ENCODE peak calls at places on chromosomes 12 and 14, in five cellular contexts. One of them, this sample, is unnamed.

GRCh38 chr14:101633276-101633675 is 72.0 kb downstream of the DIO3 start:
- DNase-seq in SK-N-SH: no peak
- DNase-seq in heart right ventricle: no peak
- DNase-seq in cardiac fibroblast: no peak
- DNase-seq in cardiac muscle cell: no peak
- DNase-seq in this sample: no peak

GRCh38 chr12:3236345-3237153 is 159.4 kb downstream of the TSPAN9 start:
- DNase-seq in SK-N-SH: peak
- DNase-seq in heart right ventricle: no peak
- DNase-seq in cardiac fibroblast: peak
- DNase-seq in cardiac muscle cell: peak
- DNase-seq in this sample: peak

GRCh38 chr14:61663312-61663974 is 31.9 kb upstream of the HIF1A start:
- DNase-seq in SK-N-SH: no peak
- DNase-seq in heart right ventricle: no peak
- DNase-seq in cardiac fibroblast: no peak
- DNase-seq in cardiac muscle cell: no peak
- DNase-seq in this sample: no peak

GRCh38 chr14:65637780-65638179 is 225.2 kb downstream of the FUT8 start:
- DNase-seq in SK-N-SH: no peak
- DNase-seq in heart right ventricle: no peak
- DNase-seq in cardiac fibroblast: peak
- DNase-seq in cardiac muscle cell: no peak
- DNase-seq in this sample: peak

GRCh38 chr12:50132505-50133135 is 20.6 kb downstream of the COX14 start:
- DNase-seq in SK-N-SH: peak
- DNase-seq in heart right ventricle: no peak
- DNase-seq in cardiac fibroblast: peak
- DNase-seq in cardiac muscle cell: peak
- DNase-seq in this sample: peak

GRCh38 chr14:51862171-51862838 is 1.9 kb downstream of the GNG2 start:
- DNase-seq in SK-N-SH: no peak
- DNase-seq in heart right ventricle: no peak
- DNase-seq in cardiac fibroblast: peak
- DNase-seq in cardiac muscle cell: no peak
- DNase-seq in this sample: no peak

GRCh38 chr12:62933871-62934798 is 815 bp downstream of the PPM1H start:
- DNase-seq in SK-N-SH: peak
- DNase-seq in heart right ventricle: peak
- DNase-seq in cardiac fibroblast: peak
- DNase-seq in cardiac muscle cell: peak
- DNase-seq in this sample: peak

GRCh38 chr12:91289072-91289471 is 106.5 kb upstream of the DCN start:
- DNase-seq in SK-N-SH: no peak
- DNase-seq in heart right ventricle: no peak
- DNase-seq in cardiac fibroblast: no peak
- DNase-seq in cardiac muscle cell: no peak
- DNase-seq in this sample: no peak

GRCh38 chr12:111387747-111388365 is 17.9 kb upstream of the SH2B3 start:
- DNase-seq in SK-N-SH: no peak
- DNase-seq in heart right ventricle: no peak
- DNase-seq in cardiac fibroblast: no peak
- DNase-seq in cardiac muscle cell: no peak
- DNase-seq in this sample: no peak

GRCh38 chr12:108509806-108510205 is 5.3 kb upstream of the FICD start:
- DNase-seq in SK-N-SH: no peak
- DNase-seq in heart right ventricle: no peak
- DNase-seq in cardiac fibroblast: no peak
- DNase-seq in cardiac muscle cell: no peak
- DNase-seq in this sample: no peak

GRCh38 chr14:55249423-55249822 is 21.8 kb upstream of the FBXO34 start:
- DNase-seq in SK-N-SH: no peak
- DNase-seq in heart right ventricle: no peak
- DNase-seq in cardiac fibroblast: peak
- DNase-seq in cardiac muscle cell: no peak
- DNase-seq in this sample: no peak

GRCh38 chr14:39946796-39947195 is 514.6 kb upstream of the FBXO33 start:
- DNase-seq in SK-N-SH: no peak
- DNase-seq in heart right ventricle: no peak
- DNase-seq in cardiac fibroblast: peak
- DNase-seq in cardiac muscle cell: no peak
- DNase-seq in this sample: peak

GRCh38 chr14:68074765-68075381 is 255.3 kb downstream of the RAD51B start:
- DNase-seq in SK-N-SH: no peak
- DNase-seq in heart right ventricle: no peak
- DNase-seq in cardiac fibroblast: no peak
- DNase-seq in cardiac muscle cell: no peak
- DNase-seq in this sample: no peak

GRCh38 chr12:42846782-42847181 is 257.2 kb upstream of the PRICKLE1 start:
- DNase-seq in SK-N-SH: no peak
- DNase-seq in heart right ventricle: no peak
- DNase-seq in cardiac fibroblast: peak
- DNase-seq in cardiac muscle cell: no peak
- DNase-seq in this sample: peak

GRCh38 chr12:41190360-41190759 is 2.2 kb downstream of the PDZRN4 start:
- DNase-seq in SK-N-SH: peak
- DNase-seq in heart right ventricle: no peak
- DNase-seq in cardiac fibroblast: peak
- DNase-seq in cardiac muscle cell: peak
- DNase-seq in this sample: peak

GRCh38 chr14:91284791-91285548 is 40.5 kb upstream of the GPR68 start:
- DNase-seq in SK-N-SH: peak
- DNase-seq in heart right ventricle: no peak
- DNase-seq in cardiac fibroblast: no peak
- DNase-seq in cardiac muscle cell: no peak
- DNase-seq in this sample: no peak

GRCh38 chr14:36271222-36271621 is 49.2 kb downstream of the MBIP start:
- DNase-seq in SK-N-SH: no peak
- DNase-seq in heart right ventricle: no peak
- DNase-seq in cardiac fibroblast: no peak
- DNase-seq in cardiac muscle cell: no peak
- DNase-seq in this sample: no peak

GRCh38 chr14:24032727-24033418 is 18.9 kb upstream of the CARMIL3 start:
- DNase-seq in SK-N-SH: no peak
- DNase-seq in heart right ventricle: no peak
- DNase-seq in cardiac fibroblast: peak
- DNase-seq in cardiac muscle cell: no peak
- DNase-seq in this sample: peak

GRCh38 chr12:55720071-55720564 is at the start of gene RDH5:
- DNase-seq in SK-N-SH: no peak
- DNase-seq in heart right ventricle: peak
- DNase-seq in cardiac fibroblast: peak
- DNase-seq in cardiac muscle cell: no peak
- DNase-seq in this sample: no peak

DNA sequence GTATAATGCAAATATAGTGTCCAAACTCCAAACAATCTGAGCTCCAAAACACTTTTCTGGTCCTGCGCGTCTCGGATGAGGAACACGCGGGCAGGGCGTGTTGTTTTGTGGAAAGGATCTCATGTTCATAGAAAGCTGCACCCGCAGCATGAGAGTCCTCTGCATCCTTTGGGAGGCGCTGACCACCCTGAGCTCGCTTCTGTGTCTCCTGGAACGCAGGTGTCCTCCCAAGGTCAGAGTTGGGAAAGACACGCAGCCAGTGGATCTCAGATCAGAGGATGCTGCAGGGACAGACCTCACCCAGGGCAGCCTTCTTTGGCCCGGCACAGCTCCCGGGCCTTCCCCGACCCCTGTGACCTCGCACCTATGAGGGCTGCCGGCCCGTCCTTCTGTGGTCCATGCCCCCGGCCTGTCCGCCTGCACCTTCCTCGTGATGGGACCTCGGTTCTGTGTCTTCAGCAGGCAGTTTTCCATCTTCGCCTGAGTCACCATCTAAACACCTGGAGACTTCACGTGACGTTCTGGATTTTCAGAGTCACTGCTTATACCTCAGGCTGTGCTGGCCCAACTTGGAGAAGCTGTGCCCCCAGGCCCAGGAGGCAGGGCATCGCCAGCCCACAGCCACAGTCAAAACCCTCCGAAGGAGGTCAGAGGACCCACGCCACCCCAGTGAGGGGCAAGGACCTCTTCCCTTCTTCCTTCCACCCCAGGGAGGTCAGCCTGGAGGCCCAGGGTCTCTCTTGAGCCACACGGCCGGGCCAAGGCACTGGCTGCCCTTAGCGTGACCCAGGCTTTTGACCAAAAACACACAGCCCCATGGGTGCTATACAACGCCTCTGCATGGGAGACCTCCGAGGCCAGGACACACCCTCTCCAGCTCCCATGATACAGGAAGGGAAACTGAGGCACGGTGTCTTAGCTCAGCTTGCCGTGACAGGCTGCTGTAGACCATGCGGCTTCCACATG is 25.9 kb downstream of the MMP17 start:
- DNase-seq in SK-N-SH: no peak
- DNase-seq in heart right ventricle: no peak
- DNase-seq in cardiac fibroblast: no peak
- DNase-seq in cardiac muscle cell: no peak
- DNase-seq in this sample: no peak
- TF ChIP-seq CTCF in SK-N-SH: no peak
- TF ChIP-seq CTCF in heart right ventricle: no peak
- TF ChIP-seq CTCF in cardiac fibroblast: no peak
- TF ChIP-seq CTCF in cardiac muscle cell: no peak
- TF ChIP-seq CTCF in this sample: no peak

DNA sequence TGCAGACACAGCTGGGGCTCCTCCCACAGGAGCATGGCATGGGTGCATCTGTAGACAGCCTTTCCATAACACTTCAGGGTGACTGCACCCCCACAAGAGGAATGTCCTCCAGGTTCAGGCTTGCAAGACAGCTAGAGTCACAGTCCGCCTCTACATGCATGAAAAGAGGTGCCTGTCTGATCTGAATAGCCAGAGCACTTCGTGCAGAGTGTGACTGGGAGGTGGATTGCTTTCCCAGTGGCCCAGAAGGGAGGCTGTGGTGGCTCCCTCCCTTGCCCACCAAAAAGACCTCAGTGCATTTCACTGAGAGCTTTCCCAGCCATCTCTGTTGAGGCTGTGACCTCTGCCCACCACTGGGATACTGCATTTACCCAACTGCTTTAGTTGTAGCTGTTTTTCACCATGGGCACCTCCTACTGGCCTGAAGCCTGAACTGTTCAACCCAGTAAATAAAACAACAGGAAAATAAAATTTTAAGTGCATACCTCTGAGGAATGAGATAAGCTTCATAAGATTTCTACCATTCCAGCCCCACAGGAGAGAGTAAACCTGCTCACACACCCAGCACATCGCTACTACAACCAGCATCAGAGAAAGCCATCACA is 14.1 kb downstream of the CEP128 start:
- DNase-seq in SK-N-SH: no peak
- DNase-seq in heart right ventricle: no peak
- DNase-seq in cardiac fibroblast: no peak
- DNase-seq in cardiac muscle cell: peak
- DNase-seq in this sample: no peak
- TF ChIP-seq CTCF in SK-N-SH: no peak
- TF ChIP-seq CTCF in heart right ventricle: no peak
- TF ChIP-seq CTCF in cardiac fibroblast: no peak
- TF ChIP-seq CTCF in cardiac muscle cell: no peak
- TF ChIP-seq CTCF in this sample: no peak

GRCh38 chr12:65602579-65603295 is 221.5 kb upstream of the HMGA2 start:
- DNase-seq in SK-N-SH: peak
- DNase-seq in heart right ventricle: peak
- DNase-seq in cardiac fibroblast: peak
- DNase-seq in cardiac muscle cell: peak
- DNase-seq in this sample: peak
- TF ChIP-seq CTCF in SK-N-SH: peak
- TF ChIP-seq CTCF in heart right ventricle: peak
- TF ChIP-seq CTCF in cardiac fibroblast: peak
- TF ChIP-seq CTCF in cardiac muscle cell: peak
- TF ChIP-seq CTCF in this sample: peak

GRCh38 chr12:88579572-88579940 is 715 bp downstream of the KITLG start:
- DNase-seq in SK-N-SH: peak
- DNase-seq in heart right ventricle: peak
- DNase-seq in cardiac fibroblast: no peak
- DNase-seq in cardiac muscle cell: peak
- DNase-seq in this sample: peak

GRCh38 chr12:88577537-88577936 is 2.7 kb downstream of the KITLG start:
- DNase-seq in SK-N-SH: no peak
- DNase-seq in heart right ventricle: no peak
- DNase-seq in cardiac fibroblast: peak
- DNase-seq in cardiac muscle cell: peak
- DNase-seq in this sample: peak

GRCh38 chr12:88578821-88579518 is 1.3 kb downstream of the KITLG start:
- DNase-seq in SK-N-SH: peak
- DNase-seq in heart right ventricle: no peak
- DNase-seq in cardiac fibroblast: peak
- DNase-seq in cardiac muscle cell: peak
- DNase-seq in this sample: peak

GRCh38 chr12:88578274-88578673 is 2.0 kb downstream of the KITLG start:
- DNase-seq in SK-N-SH: no peak
- DNase-seq in heart right ventricle: no peak
- DNase-seq in cardiac fibroblast: peak
- DNase-seq in cardiac muscle cell: no peak
- DNase-seq in this sample: no peak

GRCh38 chr12:88579941-88580871 is at the start of gene KITLG:
- DNase-seq in SK-N-SH: peak
- DNase-seq in heart right ventricle: peak
- DNase-seq in cardiac fibroblast: peak
- DNase-seq in cardiac muscle cell: peak
- DNase-seq in this sample: peak
- TF ChIP-seq CTCF in SK-N-SH: peak
- TF ChIP-seq CTCF in heart right ventricle: no peak
- TF ChIP-seq CTCF in cardiac fibroblast: peak
- TF ChIP-seq CTCF in cardiac muscle cell: peak
- TF ChIP-seq CTCF in this sample: no peak

GRCh38 chr12:48816148-48816854 is 2.0 kb upstream of the CACNB3 start:
- DNase-seq in SK-N-SH: no peak
- DNase-seq in heart right ventricle: no peak
- DNase-seq in cardiac fibroblast: no peak
- DNase-seq in cardiac muscle cell: no peak
- DNase-seq in this sample: peak

GRCh38 chr12:48817957-48818830 is at the start of gene CACNB3:
- DNase-seq in SK-N-SH: peak
- DNase-seq in heart right ventricle: peak
- DNase-seq in cardiac fibroblast: peak
- DNase-seq in cardiac muscle cell: peak
- DNase-seq in this sample: peak

GRCh38 chr12:48819986-48820385 is 1.7 kb downstream of the CACNB3 start:
- DNase-seq in SK-N-SH: no peak
- DNase-seq in heart right ventricle: no peak
- DNase-seq in cardiac fibroblast: no peak
- DNase-seq in cardiac muscle cell: no peak
- DNase-seq in this sample: no peak

GRCh38 chr12:48820406-48820805 is 2.1 kb downstream of the CACNB3 start:
- DNase-seq in SK-N-SH: no peak
- DNase-seq in heart right ventricle: no peak
- DNase-seq in cardiac fibroblast: no peak
- DNase-seq in cardiac muscle cell: no peak
- DNase-seq in this sample: no peak

GRCh38 chr12:48818831-48819590 is 715 bp downstream of the CACNB3 start:
- DNase-seq in SK-N-SH: no peak
- DNase-seq in heart right ventricle: no peak
- DNase-seq in cardiac fibroblast: peak
- DNase-seq in cardiac muscle cell: peak
- DNase-seq in this sample: no peak
- TF ChIP-seq CTCF in SK-N-SH: peak
- TF ChIP-seq CTCF in heart right ventricle: no peak
- TF ChIP-seq CTCF in cardiac fibroblast: peak
- TF ChIP-seq CTCF in cardiac muscle cell: peak
- TF ChIP-seq CTCF in this sample: no peak

GRCh38 chr12:25975179-25975578 is 16.7 kb downstream of the RASSF8 start:
- DNase-seq in SK-N-SH: no peak
- DNase-seq in heart right ventricle: no peak
- DNase-seq in cardiac fibroblast: no peak
- DNase-seq in cardiac muscle cell: no peak
- DNase-seq in this sample: no peak
- TF ChIP-seq CTCF in SK-N-SH: no peak
- TF ChIP-seq CTCF in heart right ventricle: no peak
- TF ChIP-seq CTCF in cardiac fibroblast: no peak
- TF ChIP-seq CTCF in cardiac muscle cell: no peak
- TF ChIP-seq CTCF in this sample: no peak

This sample was measured in MCF 10A.